ENCODE peak calls at places on chromosomes 4 and X, in four cellular contexts. B is fibroblast of the aortic adventitia, C is trophoblast cell, W is tibial artery. T is an unnamed sample.

GRCh38 chrX:63920875-63921274 is 135.9 kb upstream of the ARHGEF9 start:
- DNase-seq in B (no peak), C (no peak), W (no peak), T (no peak)

GRCh38 chr4:140726776-140727500 is 29.2 kb downstream of the TBC1D9 start:
- DNase-seq in B (peak), C (peak), W (no peak), T (no peak)

GRCh38 chr4:173543266-173543665 is 13.2 kb upstream of the HAND2 start:
- DNase-seq in B (no peak), C (no peak), W (no peak), T (no peak)

GRCh38 chr4:83865417-83866150 is 329.7 kb downstream of the GPAT3 start:
- DNase-seq in B (no peak), C (no peak), W (no peak), T (no peak)

GRCh38 chr4:85370400-85371032 is 104.4 kb upstream of the ARHGAP24 start:
- DNase-seq in B (peak), C (peak), W (no peak), T (peak)

GRCh38 chrX:150410513-150410912 is 47.4 kb downstream of the MAMLD1 start:
- DNase-seq in B (no peak), C (no peak), W (no peak), T (no peak)

GRCh38 chr4:101205878-101206277 is 141.4 kb downstream of the PPP3CA start:
- DNase-seq in B (peak), C (peak), W (no peak), T (no peak)

GRCh38 chrX:47563801-47564315 is 2.9 kb downstream of the ARAF start:
- DNase-seq in B (peak), C (no peak), W (no peak), T (no peak)

GRCh38 chr4:26288308-26288982 is 32.4 kb upstream of the RBPJ start:
- DNase-seq in B (peak), C (peak), W (no peak), T (peak)

GRCh38 chr4:26296514-26296913 is 24.3 kb upstream of the RBPJ start:
- DNase-seq in B (no peak), C (no peak), W (no peak), T (no peak)

GRCh38 chrX:41335590-41336331 is 1.8 kb downstream of the DDX3X start:
- DNase-seq in B (peak), C (no peak), W (no peak), T (peak)

GRCh38 chr4:122576261-122577188 is 44.3 kb downstream of the IL21 start:
- DNase-seq in B (peak), C (peak), W (no peak), T (no peak)

GRCh38 chr4:123941306-123941705 is 544.7 kb downstream of the SPRY1 start:
- DNase-seq in B (peak), C (no peak), W (no peak), T (no peak)

GRCh38 chr4:5142726-5143125 is 91.4 kb downstream of the STK32B start:
- DNase-seq in B (peak), C (no peak), W (peak), T (peak)

GRCh38 chrX:28659269-28659668 is 72.0 kb downstream of the IL1RAPL1 start:
- DNase-seq in B (no peak), C (no peak), W (no peak), T (no peak)

GRCh38 chr4:185280608-185281007 is 71.2 kb downstream of the SNX25 start:
- DNase-seq in B (no peak), C (no peak), W (no peak), T (no peak)

GRCh38 chrX:143664302-143664701 is 28.4 kb upstream of the SLITRK4 start:
- DNase-seq in B (peak), C (no peak), W (no peak), T (no peak)

GRCh38 chr4:1368421-1369090 is 21.5 kb downstream of the UVSSA start:
- DNase-seq in B (no peak), C (no peak), W (no peak), T (no peak)

GRCh38 chrX:17741123-17741511 is 3.8 kb downstream of the SCML1 start:
- DNase-seq in B (no peak), C (no peak), W (no peak), T (no peak)

GRCh38 chrX:49237060-49237459 is 1.8 kb downstream of the CCDC22 start:
- DNase-seq in B (no peak), C (no peak), W (peak), T (no peak)

GRCh38 chr4:45294464-45294863 is 568.1 kb upstream of the GNPDA2 start:
- DNase-seq in B (no peak), C (no peak), W (no peak), T (no peak)

GRCh38 chr4:96473246-96473645 is 633.4 kb downstream of the PDHA2 start:
- DNase-seq in B (no peak), C (no peak), W (no peak), T (no peak)

GRCh38 chr4:160370046-160370445 is 1267.2 kb downstream of the RAPGEF2 start:
- DNase-seq in B (no peak), C (no peak), W (no peak), T (no peak)

GRCh38 chrX:120000490-120001246 is 57.1 kb upstream of the NKAP start:
- DNase-seq in B (no peak), C (no peak), W (no peak), T (peak)

GRCh38 chrX:16892504-16893362 is 22.6 kb upstream of the RBBP7 start:
- DNase-seq in B (peak), C (peak), W (peak), T (peak)

GRCh38 chr4:675980-676870 is 1.9 kb downstream of the MYL5 start:
- DNase-seq in B (no peak), C (peak), W (no peak), T (no peak)

GRCh38 chr4:1406416-1406945 is at the start of gene NKX1-1:
- DNase-seq in B (no peak), C (no peak), W (no peak), T (no peak)

GRCh38 chr4:184962125-184962638 is 56.1 kb upstream of the HELT start:
- DNase-seq in B (no peak), C (no peak), W (no peak), T (no peak)

GRCh38 chr4:7710576-7711329 is 228.9 kb downstream of the AFAP1 start:
- DNase-seq in B (no peak), C (no peak), W (no peak), T (no peak)

GRCh38 chr4:10075158-10075863 is 41.3 kb downstream of the WDR1 start:
- DNase-seq in B (no peak), C (no peak), W (peak), T (no peak)

GRCh38 chr4:23827971-23828680 is 61.7 kb downstream of the PPARGC1A start:
- DNase-seq in B (no peak), C (no peak), W (no peak), T (no peak)

GRCh38 chrX:79325263-79325958 is 41.7 kb downstream of the ITM2A start:
- DNase-seq in B (no peak), C (no peak), W (no peak), T (no peak)

GRCh38 chrX:40543661-40544328 is 37.0 kb upstream of the ATP6AP2 start:
- DNase-seq in B (peak), C (peak), W (no peak), T (no peak)

GRCh38 chrX:30308263-30309138 is 689 bp downstream of the NR0B1 start:
- DNase-seq in B (no peak), C (no peak), W (no peak), T (no peak)
- H3K4me3 ChIP-seq in B (peak), C (peak), W (no peak), T (peak)

GRCh38 chrX:154749856-154750255 is 1.0 kb downstream of the GAB3 start:
- DNase-seq in B (peak), C (no peak), W (no peak), T (no peak)
- H3K4me3 ChIP-seq in B (peak), C (no peak), W (peak), T (no peak)

GRCh38 chr4:74228691-74229640 is 71.0 kb downstream of the MTHFD2L start:
- DNase-seq in B (peak), C (peak), W (peak), T (peak)

GRCh38 chr4:74235135-74235534 is 73.1 kb upstream of the EPGN start:
- DNase-seq in B (no peak), C (no peak), W (no peak), T (no peak)

GRCh38 chr4:74230902-74231499 is 73.1 kb downstream of the MTHFD2L start:
- DNase-seq in B (peak), C (peak), W (no peak), T (peak)
- H3K4me3 ChIP-seq in B (no peak), C (no peak), W (no peak), T (no peak)

DNA sequence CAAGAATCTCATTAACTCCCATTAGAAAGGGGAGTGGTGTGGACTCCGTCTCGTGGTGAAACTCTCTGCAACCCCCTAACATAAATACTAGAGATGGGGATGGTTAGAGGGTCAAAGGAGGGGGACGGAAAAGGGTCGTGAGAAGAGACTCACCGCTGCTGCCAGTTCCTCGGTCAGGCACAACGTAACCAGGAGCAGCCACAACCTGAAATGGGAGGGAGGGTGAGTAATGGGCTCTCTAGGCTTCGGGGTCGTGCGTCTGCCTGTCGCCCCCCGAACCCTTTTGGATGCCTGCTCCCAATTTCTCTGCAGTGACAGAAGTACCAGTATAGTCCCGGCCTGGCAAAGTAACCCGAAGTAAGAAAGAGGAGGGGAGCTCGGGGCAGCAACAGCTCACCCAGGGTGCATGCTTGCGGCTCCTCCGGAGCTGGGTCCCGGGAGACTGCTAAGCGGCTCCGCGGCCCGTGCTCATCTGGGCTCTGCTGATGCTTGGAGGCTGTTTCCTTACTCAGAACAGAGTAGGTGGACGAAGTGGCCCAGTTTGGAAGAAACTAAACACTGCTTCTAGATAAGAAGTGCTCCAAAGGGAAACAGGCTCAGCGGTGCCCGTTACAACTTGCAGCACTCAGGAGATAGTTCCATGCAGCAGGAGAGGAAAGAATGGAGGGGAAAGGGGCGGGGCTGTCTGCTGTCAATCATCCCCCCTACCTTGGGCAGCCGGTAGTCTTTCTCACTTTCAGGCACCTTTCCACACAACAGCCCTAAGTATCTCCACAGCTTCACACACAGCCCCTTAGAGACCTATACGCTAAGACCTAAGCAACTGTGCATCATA is at the start of gene COL4A6:
- DNase-seq in B (peak), C (no peak), W (no peak), T (no peak)
- H3K4me3 ChIP-seq in B (peak), C (peak), W (peak), T (peak)

GRCh38 chr4:62080431-62080830 is 880.3 kb downstream of the ADGRL3 start:
- DNase-seq in B (no peak), C (no peak), W (no peak), T (no peak)
- H3K4me3 ChIP-seq in B (no peak), C (no peak), W (no peak), T (no peak)

DNA sequence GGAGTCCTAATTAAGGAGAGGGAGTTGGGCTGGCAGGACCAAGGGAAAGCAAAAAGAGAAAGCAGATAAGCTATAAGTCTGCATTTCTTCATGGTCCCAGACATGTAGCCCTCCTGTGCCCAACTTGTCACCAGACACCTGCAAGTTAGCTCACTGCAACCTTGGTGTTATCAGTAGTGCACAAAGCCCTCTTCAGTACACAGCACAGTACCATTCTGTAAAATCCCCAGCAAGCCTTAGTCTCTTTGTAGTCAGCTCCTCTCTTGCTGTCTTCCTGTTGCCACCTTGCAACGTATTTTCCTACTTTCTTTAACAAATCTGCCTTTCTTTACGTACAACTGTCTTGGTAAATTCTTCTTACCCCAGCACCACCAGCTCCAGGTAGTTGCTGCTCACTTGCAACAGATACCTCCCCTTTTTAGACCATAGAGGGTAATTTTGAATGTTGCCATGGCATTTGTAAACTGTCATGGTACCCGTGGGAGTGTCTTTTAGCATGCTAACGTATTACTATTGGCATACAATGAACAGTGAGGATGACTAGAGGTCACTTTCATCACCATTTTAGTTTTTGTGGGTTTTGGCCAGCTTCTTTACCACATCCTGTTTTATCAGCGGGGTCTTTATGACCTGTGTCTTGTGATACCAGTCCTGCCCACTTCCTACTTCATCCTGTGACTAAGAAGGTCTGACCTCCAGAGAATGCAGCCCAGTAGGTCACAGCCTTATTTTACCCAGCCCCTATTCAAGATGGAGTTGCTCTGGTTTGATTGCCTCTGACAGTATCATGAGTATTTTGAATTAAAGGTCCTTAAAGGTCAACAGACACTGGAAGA is 28.3 kb upstream of the AP1S2 start:
- DNase-seq in B (peak), C (no peak), W (no peak), T (peak)
- H3K4me3 ChIP-seq in B (no peak), C (no peak), W (no peak), T (no peak)

T was measured in MG63.